ENCODE peak calls at places on chromosomes 11 and 22, in four cellular contexts. One of them, this sample, is unnamed.

GRCh38 chr11:31958086-31958735 is 132.7 kb upstream of the RCN1 start:
- DNase-seq in IMR-90: peak
- DNase-seq in mesendoderm: peak
- DNase-seq in H1: peak
- DNase-seq in this sample: peak

GRCh38 chr11:118892515-118892914 is 8.8 kb downstream of the CXCR5 start:
- DNase-seq in IMR-90: no peak
- DNase-seq in mesendoderm: no peak
- DNase-seq in H1: no peak
- DNase-seq in this sample: no peak

GRCh38 chr11:125925247-125925740 is 20.6 kb upstream of the VSIG10L2 start:
- DNase-seq in IMR-90: no peak
- DNase-seq in mesendoderm: peak
- DNase-seq in H1: no peak
- DNase-seq in this sample: no peak

GRCh38 chr11:123384116-123384515 is 46.0 kb upstream of the GRAMD1B start:
- DNase-seq in IMR-90: no peak
- DNase-seq in mesendoderm: no peak
- DNase-seq in H1: no peak
- DNase-seq in this sample: no peak

GRCh38 chr11:76744186-76745058 is 38.7 kb upstream of the TSKU start:
- DNase-seq in IMR-90: peak
- DNase-seq in mesendoderm: no peak
- DNase-seq in H1: no peak
- DNase-seq in this sample: no peak

GRCh38 chr22:50184004-50184461 is 1.7 kb upstream of the TRABD start:
- DNase-seq in IMR-90: peak
- DNase-seq in mesendoderm: no peak
- DNase-seq in H1: no peak
- DNase-seq in this sample: no peak

GRCh38 chr11:95363710-95364109 is 132.7 kb upstream of the SESN3 start:
- DNase-seq in IMR-90: no peak
- DNase-seq in mesendoderm: peak
- DNase-seq in H1: no peak
- DNase-seq in this sample: peak

GRCh38 chr11:77121096-77121640 is 6.9 kb upstream of the MYO7A start:
- DNase-seq in IMR-90: no peak
- DNase-seq in mesendoderm: no peak
- DNase-seq in H1: no peak
- DNase-seq in this sample: no peak

GRCh38 chr22:27242917-27243589 is 558.5 kb downstream of the MN1 start:
- DNase-seq in IMR-90: no peak
- DNase-seq in mesendoderm: no peak
- DNase-seq in H1: no peak
- DNase-seq in this sample: no peak

DNA sequence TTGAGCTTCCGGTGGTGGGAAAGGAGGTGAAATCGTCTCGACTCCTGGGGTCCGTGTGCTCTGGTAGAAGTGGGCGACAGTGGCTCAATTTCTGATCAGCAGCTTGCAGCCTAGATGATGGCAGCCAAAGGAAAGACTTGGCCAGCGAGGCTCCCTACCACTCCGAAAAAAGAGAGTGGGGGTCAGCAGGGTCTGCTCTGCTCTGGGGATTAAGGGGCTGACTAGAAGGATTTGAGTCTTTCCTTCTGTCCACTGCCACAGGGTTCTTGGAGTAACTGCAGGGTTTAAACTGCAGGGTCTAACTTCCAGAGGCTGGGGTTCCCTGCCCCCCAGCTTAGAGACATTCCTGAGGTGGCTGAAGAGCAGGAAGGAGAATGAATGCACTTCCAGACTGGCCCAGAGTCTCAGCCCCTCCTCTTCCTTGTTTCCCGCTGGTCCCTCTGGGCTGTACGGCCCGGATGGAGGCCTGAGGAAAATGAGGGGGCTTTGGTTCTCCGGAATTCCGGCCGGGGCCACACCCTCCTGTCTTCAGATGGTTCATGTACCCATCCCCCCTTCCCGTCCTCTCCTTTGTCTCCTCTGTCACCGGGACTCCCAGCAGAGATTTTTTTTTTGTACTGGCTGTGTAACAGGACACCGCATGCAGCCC is 907 bp downstream of the SERPINH1 start:
- DNase-seq in IMR-90: peak
- DNase-seq in mesendoderm: peak
- DNase-seq in H1: no peak
- DNase-seq in this sample: peak
- H3K4ac ChIP-seq in IMR-90: peak
- H3K4ac ChIP-seq in mesendoderm: peak
- H3K4ac ChIP-seq in H1: peak
- H3K4ac ChIP-seq in this sample: peak

GRCh38 chr22:22912722-22913253 is 25.2 kb downstream of the IGLL5 start:
- DNase-seq in IMR-90: no peak
- DNase-seq in mesendoderm: no peak
- DNase-seq in H1: no peak
- DNase-seq in this sample: no peak
- H4K5ac ChIP-seq in IMR-90: no peak
- H4K5ac ChIP-seq in mesendoderm: no peak
- H4K5ac ChIP-seq in H1: no peak
- H4K5ac ChIP-seq in this sample: no peak

DNA sequence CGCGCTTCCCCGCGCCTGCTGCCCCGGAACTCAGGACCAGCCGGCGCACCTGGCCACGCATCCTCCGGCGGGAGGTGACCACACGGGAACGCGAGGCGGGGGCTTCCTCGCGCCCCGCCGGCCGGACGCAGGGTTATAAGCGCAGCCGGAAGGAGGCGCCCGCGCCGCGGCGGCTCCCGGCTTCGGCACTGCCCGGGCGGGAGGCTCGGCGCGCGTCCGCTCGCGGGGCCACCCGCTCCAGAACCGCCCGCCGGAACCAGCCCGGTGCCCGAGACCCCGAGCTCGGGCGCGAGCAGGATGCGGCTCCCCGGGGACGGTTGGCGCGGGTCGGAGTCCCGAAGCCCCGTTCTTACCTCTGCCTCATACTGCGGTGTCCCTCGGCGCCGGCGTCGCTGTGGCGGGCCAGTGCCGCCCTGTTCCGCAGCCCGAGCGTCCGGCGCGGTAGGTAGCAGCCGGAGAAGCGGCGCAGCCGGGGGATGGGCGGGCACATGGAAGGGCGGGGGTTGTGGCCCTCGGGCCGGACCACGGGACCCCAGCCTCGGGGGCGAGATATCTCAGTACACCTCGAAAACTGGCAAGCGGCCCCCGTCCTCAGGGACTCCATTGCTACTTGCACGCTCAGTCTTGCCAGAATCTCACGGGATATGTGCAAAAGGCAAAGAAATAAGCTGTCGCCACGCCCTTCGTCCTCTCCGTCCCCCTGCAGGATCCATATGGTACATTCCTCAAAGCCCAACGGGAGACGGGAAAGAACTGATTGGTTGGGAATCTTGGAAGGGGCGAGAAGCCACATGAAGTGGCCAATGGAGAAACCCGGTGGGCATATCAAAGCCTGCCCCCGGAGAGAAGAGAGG is 23.1 kb downstream of the MICAL3 start:
- DNase-seq in IMR-90: peak
- DNase-seq in mesendoderm: peak
- DNase-seq in H1: peak
- DNase-seq in this sample: peak
- H3K4ac ChIP-seq in IMR-90: peak
- H3K4ac ChIP-seq in mesendoderm: peak
- H3K4ac ChIP-seq in H1: no peak
- H3K4ac ChIP-seq in this sample: no peak

GRCh38 chr11:120718171-120718570 is 206.6 kb downstream of the GRIK4 start:
- DNase-seq in IMR-90: no peak
- DNase-seq in mesendoderm: peak
- DNase-seq in H1: no peak
- DNase-seq in this sample: no peak
- H4K5ac ChIP-seq in IMR-90: no peak
- H4K5ac ChIP-seq in mesendoderm: no peak
- H4K5ac ChIP-seq in H1: no peak
- H4K5ac ChIP-seq in this sample: no peak

DNA sequence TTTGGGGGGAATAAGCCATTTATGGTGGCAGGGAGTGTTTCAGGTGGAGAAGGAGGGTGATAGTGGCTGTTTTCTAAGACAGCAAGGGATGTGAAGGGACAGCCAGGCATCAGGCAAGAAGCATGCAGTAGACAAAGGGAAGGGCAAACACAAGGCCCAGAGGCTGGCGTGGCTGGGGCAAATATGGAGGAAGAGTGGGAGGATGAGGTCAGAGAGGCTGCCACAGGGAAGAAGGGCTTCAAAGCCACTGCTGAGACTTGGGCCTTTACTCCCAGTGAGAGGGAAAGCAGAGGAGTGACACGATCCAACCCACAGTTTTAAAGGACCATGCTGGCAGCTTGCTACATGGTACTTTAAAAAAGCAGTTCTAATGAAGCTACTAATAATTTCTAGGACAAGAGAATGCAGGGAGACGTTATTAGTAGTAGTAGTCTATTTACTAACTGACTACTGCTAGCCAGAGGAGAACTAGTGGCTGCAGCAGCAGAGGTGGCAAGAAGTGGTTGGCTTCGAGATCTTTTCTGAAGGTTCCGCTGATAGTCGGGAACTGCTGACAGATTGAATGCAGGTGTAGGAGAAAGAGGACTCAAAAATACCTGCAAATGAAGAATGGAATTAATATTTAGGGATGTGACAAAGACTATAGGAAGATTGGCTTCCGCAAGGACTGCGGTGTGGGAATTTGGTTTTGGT is 13.7 kb downstream of the KMT5B start:
- DNase-seq in IMR-90: no peak
- DNase-seq in mesendoderm: no peak
- DNase-seq in H1: no peak
- DNase-seq in this sample: no peak
- H3K4ac ChIP-seq in IMR-90: no peak
- H3K4ac ChIP-seq in mesendoderm: no peak
- H3K4ac ChIP-seq in H1: no peak
- H3K4ac ChIP-seq in this sample: no peak

GRCh38 chr11:58027341-58027740 is 3.4 kb upstream of the OR6Q1 start:
- DNase-seq in IMR-90: peak
- DNase-seq in mesendoderm: no peak
- DNase-seq in H1: no peak
- DNase-seq in this sample: no peak

GRCh38 chr11:58023435-58023931 is at the start of gene OR9Q1:
- DNase-seq in IMR-90: no peak
- DNase-seq in mesendoderm: no peak
- DNase-seq in H1: no peak
- DNase-seq in this sample: no peak

GRCh38 chr11:58028687-58029411 is 1.9 kb upstream of the OR6Q1 start:
- DNase-seq in IMR-90: peak
- DNase-seq in mesendoderm: no peak
- DNase-seq in H1: no peak
- DNase-seq in this sample: no peak

GRCh38 chr11:58024601-58025091 is 965 bp downstream of the OR9Q1 start:
- DNase-seq in IMR-90: peak
- DNase-seq in mesendoderm: no peak
- DNase-seq in H1: no peak
- DNase-seq in this sample: no peak
- H4K5ac ChIP-seq in IMR-90: peak
- H4K5ac ChIP-seq in mesendoderm: no peak
- H4K5ac ChIP-seq in H1: no peak
- H4K5ac ChIP-seq in this sample: no peak

GRCh38 chr11:46879056-46879585 is 33.0 kb upstream of the CKAP5 start:
- DNase-seq in IMR-90: no peak
- DNase-seq in mesendoderm: no peak
- DNase-seq in H1: no peak
- DNase-seq in this sample: no peak

GRCh38 chr11:46876471-46876870 is 30.4 kb upstream of the CKAP5 start:
- DNase-seq in IMR-90: no peak
- DNase-seq in mesendoderm: no peak
- DNase-seq in H1: no peak
- DNase-seq in this sample: no peak

GRCh38 chr11:46877580-46877979 is 31.5 kb upstream of the CKAP5 start:
- DNase-seq in IMR-90: no peak
- DNase-seq in mesendoderm: no peak
- DNase-seq in H1: no peak
- DNase-seq in this sample: no peak

GRCh38 chr11:46868912-46869311 is 22.8 kb upstream of the CKAP5 start:
- DNase-seq in IMR-90: no peak
- DNase-seq in mesendoderm: no peak
- DNase-seq in H1: no peak
- DNase-seq in this sample: no peak

GRCh38 chr11:46874586-46874985 is 28.5 kb upstream of the CKAP5 start:
- DNase-seq in IMR-90: no peak
- DNase-seq in mesendoderm: no peak
- DNase-seq in H1: no peak
- DNase-seq in this sample: no peak
- H3K4ac ChIP-seq in IMR-90: no peak
- H3K4ac ChIP-seq in mesendoderm: no peak
- H3K4ac ChIP-seq in H1: no peak
- H3K4ac ChIP-seq in this sample: no peak

GRCh38 chr11:71063129-71063528 is 189.2 kb downstream of the SHANK2 start:
- DNase-seq in IMR-90: no peak
- DNase-seq in mesendoderm: no peak
- DNase-seq in H1: no peak
- DNase-seq in this sample: no peak
- H4K5ac ChIP-seq in IMR-90: no peak
- H4K5ac ChIP-seq in mesendoderm: no peak
- H4K5ac ChIP-seq in H1: no peak
- H4K5ac ChIP-seq in this sample: no peak

This sample was measured in H9.